ENCODE peak calls at places on chromosomes 6 and 20, in six cellular contexts. K is spleen; R is stimulated activated CD4-positive, alpha-beta T cell treated with anti-CD3 and anti-CD28 coated beads, Interleukin-4, amount 100 ng/mL, for 4 hours; F is G401; Z is HFFc6; H is PC-9. W is an unnamed sample.

GRCh38 chr6:431504-431903 is 40.0 kb downstream of the IRF4 start:
- DNase-seq in R (no peak), Z (no peak), H (no peak), K (no peak), F (no peak), W (no peak)

GRCh38 chr20:8504030-8504429 is 372.0 kb downstream of the PLCB1 start:
- DNase-seq in H (no peak), R (no peak), Z (no peak), F (no peak), K (no peak), W (no peak)

GRCh38 chr6:42555477-42556457 is 8.1 kb upstream of the UBR2 start:
- DNase-seq in K (no peak), R (no peak), H (no peak), Z (no peak), F (no peak), W (no peak)

GRCh38 chr20:17873410-17874270 is 95.0 kb downstream of the SNX5 start:
- DNase-seq in F (no peak), K (peak; percentile 79), R (no peak), Z (peak; percentile 92), H (peak; percentile 71), W (peak; percentile 21)

GRCh38 chr6:3247255-3248146 is 11.2 kb upstream of the PSMG4 start:
- DNase-seq in K (no peak), F (peak; percentile 85), Z (peak; percentile 92), R (no peak), H (peak; percentile 41), W (peak; percentile 52)

GRCh38 chr6:131652472-131652871 is 15.4 kb downstream of the ENPP3 start:
- DNase-seq in F (no peak), R (no peak), K (no peak), H (no peak), Z (peak; percentile 9), W (peak; percentile 33)

GRCh38 chr6:100670056-100670455 is 205.3 kb upstream of the SIM1 start:
- DNase-seq in R (no peak), H (no peak), Z (no peak), K (no peak), F (no peak), W (no peak)

GRCh38 chr6:126657556-126658129 is 317.7 kb downstream of the CENPW start:
- DNase-seq in R (no peak), Z (peak; percentile 33), F (no peak), H (peak; percentile 3), K (no peak), W (peak; percentile 18)

GRCh38 chr6:151325075-151326050 is 66.0 kb downstream of the ZBTB2 start:
- DNase-seq in Z (peak; percentile 23), F (peak; percentile 72), H (peak; percentile 40), R (peak; percentile 9), K (peak; percentile 83), W (peak; percentile 65)

GRCh38 chr20:51533291-51534172 is 9.0 kb downstream of the NFATC2 start:
- DNase-seq in F (no peak), Z (peak; percentile 77), R (no peak), K (peak; percentile 73), H (peak; percentile 63), W (peak; percentile 47)

GRCh38 chr20:46562373-46563169 is 12.1 kb upstream of the OCSTAMP start:
- DNase-seq in F (peak; percentile 88), R (peak; percentile 62), Z (peak; percentile 46), H (peak; percentile 59), K (no peak), W (peak; percentile 87)

GRCh38 chr6:44670146-44670545 is 282.6 kb downstream of the CDC5L start:
- DNase-seq in R (no peak), Z (no peak), H (no peak), K (no peak), F (no peak), W (no peak)

GRCh38 chr6:130928993-130929678 is 101.9 kb downstream of the SMLR1 start:
- DNase-seq in K (no peak), Z (peak; percentile 37), F (no peak), R (no peak), H (no peak), W (no peak)

GRCh38 chr20:23179766-23180403 is 93.8 kb upstream of the CD93 start:
- DNase-seq in R (no peak), K (no peak), Z (no peak), F (no peak), H (no peak), W (no peak)

GRCh38 chr20:31681128-31681727 is 41.4 kb downstream of the BCL2L1 start:
- DNase-seq in H (no peak), F (no peak), K (peak; percentile 18), Z (no peak), R (no peak), W (no peak)

GRCh38 chr6:12602951-12603710 is 113.4 kb upstream of the PHACTR1 start:
- DNase-seq in F (peak; percentile 30), Z (peak; percentile 72), R (no peak), H (peak; percentile 22), K (no peak), W (peak; percentile 16)

GRCh38 chr20:38165966-38166706 is 1.1 kb upstream of the TGM2 start:
- DNase-seq in F (no peak), R (no peak), Z (no peak), K (no peak), H (no peak), W (no peak)

GRCh38 chr20:64155258-64156135 is 8.8 kb upstream of the MYT1 start:
- DNase-seq in F (peak; percentile 93), K (no peak), H (no peak), R (no peak), Z (no peak), W (no peak)